ENCODE peak calls at places on chromosome 4, in ten cellular contexts. One of them, this sample, is unnamed.

GRCh38 chr4:136150046-136150445 is 1382.2 kb downstream of the PCDH18 start:
- DNase-seq in tibial nerve: no peak
- DNase-seq in H1: peak
- DNase-seq in A549: no peak
- DNase-seq in uterus: no peak
- DNase-seq in lower leg skin: no peak
- DNase-seq in GM12891: no peak
- DNase-seq in heart left ventricle: no peak
- DNase-seq in upper lobe of left lung: no peak
- DNase-seq in transverse colon: no peak
- DNase-seq in this sample: no peak

GRCh38 chr4:84837751-84838150 is 128.7 kb downstream of the WDFY3 start:
- DNase-seq in tibial nerve: no peak
- DNase-seq in H1: no peak
- DNase-seq in A549: no peak
- DNase-seq in uterus: no peak
- DNase-seq in lower leg skin: no peak
- DNase-seq in GM12891: no peak
- DNase-seq in heart left ventricle: no peak
- DNase-seq in upper lobe of left lung: no peak
- DNase-seq in transverse colon: no peak
- DNase-seq in this sample: no peak

GRCh38 chr4:26150948-26151347 is 169.9 kb upstream of the RBPJ start:
- DNase-seq in tibial nerve: no peak
- DNase-seq in H1: no peak
- DNase-seq in A549: no peak
- DNase-seq in uterus: no peak
- DNase-seq in lower leg skin: no peak
- DNase-seq in GM12891: no peak
- DNase-seq in heart left ventricle: no peak
- DNase-seq in upper lobe of left lung: no peak
- DNase-seq in transverse colon: no peak
- DNase-seq in this sample: no peak

GRCh38 chr4:138567696-138568095 is 325.5 kb upstream of the SLC7A11 start:
- DNase-seq in tibial nerve: no peak
- DNase-seq in H1: no peak
- DNase-seq in A549: no peak
- DNase-seq in uterus: no peak
- DNase-seq in lower leg skin: no peak
- DNase-seq in GM12891: no peak
- DNase-seq in heart left ventricle: no peak
- DNase-seq in upper lobe of left lung: no peak
- DNase-seq in transverse colon: no peak
- DNase-seq in this sample: no peak

GRCh38 chr4:8310306-8310705 is 40.8 kb downstream of the HTRA3 start:
- DNase-seq in tibial nerve: no peak
- DNase-seq in H1: no peak
- DNase-seq in A549: no peak
- DNase-seq in uterus: peak
- DNase-seq in lower leg skin: peak
- DNase-seq in GM12891: no peak
- DNase-seq in heart left ventricle: no peak
- DNase-seq in upper lobe of left lung: no peak
- DNase-seq in transverse colon: no peak
- DNase-seq in this sample: no peak

GRCh38 chr4:13906727-13907126 is 279.2 kb upstream of the BOD1L1 start:
- DNase-seq in tibial nerve: no peak
- DNase-seq in H1: no peak
- DNase-seq in A549: no peak
- DNase-seq in uterus: no peak
- DNase-seq in lower leg skin: no peak
- DNase-seq in GM12891: no peak
- DNase-seq in heart left ventricle: no peak
- DNase-seq in upper lobe of left lung: no peak
- DNase-seq in transverse colon: no peak
- DNase-seq in this sample: no peak

GRCh38 chr4:145148980-145149379 is 31.4 kb downstream of the OTUD4 start:
- DNase-seq in tibial nerve: no peak
- DNase-seq in H1: no peak
- DNase-seq in A549: no peak
- DNase-seq in uterus: no peak
- DNase-seq in lower leg skin: no peak
- DNase-seq in GM12891: no peak
- DNase-seq in heart left ventricle: no peak
- DNase-seq in upper lobe of left lung: no peak
- DNase-seq in transverse colon: no peak
- DNase-seq in this sample: no peak

GRCh38 chr4:78647272-78647671 is 95.7 kb downstream of the ANXA3 start:
- DNase-seq in tibial nerve: no peak
- DNase-seq in H1: no peak
- DNase-seq in A549: no peak
- DNase-seq in uterus: no peak
- DNase-seq in lower leg skin: no peak
- DNase-seq in GM12891: no peak
- DNase-seq in heart left ventricle: no peak
- DNase-seq in upper lobe of left lung: no peak
- DNase-seq in transverse colon: no peak
- DNase-seq in this sample: no peak

GRCh38 chr4:145099653-145100052 is 1.5 kb downstream of the ABCE1 start:
- DNase-seq in tibial nerve: no peak
- DNase-seq in H1: no peak
- DNase-seq in A549: no peak
- DNase-seq in uterus: no peak
- DNase-seq in lower leg skin: no peak
- DNase-seq in GM12891: no peak
- DNase-seq in heart left ventricle: no peak
- DNase-seq in upper lobe of left lung: no peak
- DNase-seq in transverse colon: no peak
- DNase-seq in this sample: peak

DNA sequence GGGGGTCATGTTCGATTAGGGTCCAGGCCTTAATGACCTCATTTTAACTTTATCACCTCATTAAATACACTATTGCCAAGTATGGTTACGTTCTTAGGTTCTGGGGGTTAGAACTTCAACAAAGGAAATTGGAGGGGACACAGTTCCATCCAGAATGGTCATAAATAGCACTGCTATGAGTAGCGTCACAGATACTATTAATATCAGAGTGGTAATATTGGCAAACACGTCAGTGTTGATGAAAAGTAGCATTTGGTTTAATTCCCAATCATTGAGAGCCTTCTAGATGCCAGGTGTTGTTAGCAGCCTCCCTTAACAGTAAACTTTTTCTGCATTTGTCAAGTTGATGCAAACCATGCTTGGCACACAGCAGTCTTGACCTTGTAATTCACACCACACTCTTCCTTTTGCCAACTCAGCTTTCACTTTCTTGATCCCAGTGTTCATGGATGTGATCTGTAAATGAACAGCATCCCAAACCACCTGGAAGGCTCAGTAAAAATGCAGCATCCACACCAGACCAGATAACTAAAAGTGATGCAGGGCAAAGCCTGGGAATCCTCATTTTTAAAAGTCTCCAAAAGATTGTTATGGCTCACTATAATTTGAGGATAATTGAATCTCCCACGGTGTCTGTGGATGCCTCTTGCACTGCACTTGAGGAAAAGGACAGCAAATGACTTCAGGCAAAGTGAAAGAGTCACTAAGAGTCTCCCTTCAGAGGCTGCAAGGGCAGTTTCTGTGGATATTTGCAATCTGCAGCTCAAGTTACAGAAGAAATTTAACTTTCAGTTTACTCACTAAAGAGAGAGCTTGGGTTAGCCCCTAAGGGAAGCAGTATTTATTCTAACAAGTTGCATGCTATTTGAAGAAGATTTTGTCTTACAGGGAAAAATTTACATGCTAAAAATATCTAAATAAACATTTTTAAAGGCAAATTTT is 912.3 kb upstream of the TENM3 start:
- DNase-seq in tibial nerve: no peak
- DNase-seq in H1: no peak
- DNase-seq in A549: no peak
- DNase-seq in uterus: no peak
- DNase-seq in lower leg skin: no peak
- DNase-seq in GM12891: no peak
- DNase-seq in heart left ventricle: no peak
- DNase-seq in upper lobe of left lung: no peak
- DNase-seq in transverse colon: no peak
- DNase-seq in this sample: no peak
- TF ChIP-seq POLR2A in tibial nerve: no peak
- TF ChIP-seq POLR2A in H1: no peak
- TF ChIP-seq POLR2A in A549: no peak
- TF ChIP-seq POLR2A in uterus: no peak
- TF ChIP-seq POLR2A in lower leg skin: no peak
- TF ChIP-seq POLR2A in GM12891: no peak
- TF ChIP-seq POLR2A in heart left ventricle: no peak
- TF ChIP-seq POLR2A in upper lobe of left lung: no peak
- TF ChIP-seq POLR2A in transverse colon: no peak
- TF ChIP-seq POLR2A in this sample: no peak

DNA sequence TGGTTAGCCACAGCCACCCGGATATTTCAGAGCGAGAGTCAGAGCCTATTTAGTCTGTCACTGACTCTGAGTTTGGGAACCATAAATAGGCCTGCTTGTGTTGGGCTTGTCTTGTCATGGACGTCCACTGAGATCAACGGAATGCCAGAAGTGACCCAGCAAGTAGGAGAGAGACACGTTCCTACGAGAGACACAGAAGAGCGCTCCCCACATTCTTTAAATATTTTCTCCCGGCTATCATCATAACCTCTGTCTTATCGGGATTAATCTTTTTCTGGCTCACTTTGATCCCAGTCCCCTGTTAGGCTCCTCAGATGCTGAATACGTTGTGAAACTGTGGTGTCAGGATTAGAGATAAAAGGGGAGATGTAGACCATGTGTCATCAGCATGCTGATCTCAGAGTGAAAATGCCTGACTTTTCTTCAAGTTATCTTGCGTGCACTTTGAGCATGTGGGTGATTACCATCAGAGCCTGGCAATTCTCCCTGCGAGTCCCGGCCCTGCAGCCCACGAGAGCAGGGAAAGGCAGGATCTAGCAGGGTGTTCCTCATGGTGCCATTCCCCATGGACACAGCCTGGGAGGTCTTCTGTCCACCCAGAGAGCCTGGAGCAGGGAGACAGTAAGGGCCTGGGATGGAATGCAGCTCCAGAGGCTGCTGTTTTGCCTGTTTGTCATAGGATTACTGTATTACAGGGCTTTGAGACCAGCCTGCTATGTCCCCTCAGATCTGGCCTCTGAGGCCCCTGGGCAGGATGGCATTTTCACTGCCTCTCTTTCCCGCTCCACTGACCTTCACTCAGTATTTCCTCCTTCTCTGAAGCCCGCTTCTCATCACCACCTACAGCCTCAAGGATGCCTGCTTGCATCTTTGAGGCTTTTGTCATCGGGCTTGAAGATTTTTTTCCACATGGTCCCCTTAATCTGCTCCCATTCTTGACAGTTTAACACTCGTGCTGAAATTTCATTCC is 2.8 kb upstream of the TENM3 start:
- DNase-seq in tibial nerve: no peak
- DNase-seq in H1: no peak
- DNase-seq in A549: peak
- DNase-seq in uterus: peak
- DNase-seq in lower leg skin: no peak
- DNase-seq in GM12891: no peak
- DNase-seq in heart left ventricle: no peak
- DNase-seq in upper lobe of left lung: no peak
- DNase-seq in transverse colon: no peak
- DNase-seq in this sample: no peak
- TF ChIP-seq POLR2A in tibial nerve: no peak
- TF ChIP-seq POLR2A in H1: no peak
- TF ChIP-seq POLR2A in A549: no peak
- TF ChIP-seq POLR2A in uterus: no peak
- TF ChIP-seq POLR2A in lower leg skin: no peak
- TF ChIP-seq POLR2A in GM12891: no peak
- TF ChIP-seq POLR2A in heart left ventricle: no peak
- TF ChIP-seq POLR2A in upper lobe of left lung: no peak
- TF ChIP-seq POLR2A in transverse colon: no peak
- TF ChIP-seq POLR2A in this sample: no peak

GRCh38 chr4:164956766-164957643 is 20.5 kb downstream of the TRIM61 start:
- DNase-seq in tibial nerve: peak
- DNase-seq in H1: peak
- DNase-seq in A549: peak
- DNase-seq in uterus: peak
- DNase-seq in lower leg skin: peak
- DNase-seq in GM12891: peak
- DNase-seq in heart left ventricle: peak
- DNase-seq in upper lobe of left lung: peak
- DNase-seq in transverse colon: peak
- DNase-seq in this sample: peak
- TF ChIP-seq POLR2A in tibial nerve: peak
- TF ChIP-seq POLR2A in H1: no peak
- TF ChIP-seq POLR2A in A549: peak
- TF ChIP-seq POLR2A in uterus: no peak
- TF ChIP-seq POLR2A in lower leg skin: no peak
- TF ChIP-seq POLR2A in GM12891: peak
- TF ChIP-seq POLR2A in heart left ventricle: no peak
- TF ChIP-seq POLR2A in upper lobe of left lung: no peak
- TF ChIP-seq POLR2A in transverse colon: no peak
- TF ChIP-seq POLR2A in this sample: no peak

DNA sequence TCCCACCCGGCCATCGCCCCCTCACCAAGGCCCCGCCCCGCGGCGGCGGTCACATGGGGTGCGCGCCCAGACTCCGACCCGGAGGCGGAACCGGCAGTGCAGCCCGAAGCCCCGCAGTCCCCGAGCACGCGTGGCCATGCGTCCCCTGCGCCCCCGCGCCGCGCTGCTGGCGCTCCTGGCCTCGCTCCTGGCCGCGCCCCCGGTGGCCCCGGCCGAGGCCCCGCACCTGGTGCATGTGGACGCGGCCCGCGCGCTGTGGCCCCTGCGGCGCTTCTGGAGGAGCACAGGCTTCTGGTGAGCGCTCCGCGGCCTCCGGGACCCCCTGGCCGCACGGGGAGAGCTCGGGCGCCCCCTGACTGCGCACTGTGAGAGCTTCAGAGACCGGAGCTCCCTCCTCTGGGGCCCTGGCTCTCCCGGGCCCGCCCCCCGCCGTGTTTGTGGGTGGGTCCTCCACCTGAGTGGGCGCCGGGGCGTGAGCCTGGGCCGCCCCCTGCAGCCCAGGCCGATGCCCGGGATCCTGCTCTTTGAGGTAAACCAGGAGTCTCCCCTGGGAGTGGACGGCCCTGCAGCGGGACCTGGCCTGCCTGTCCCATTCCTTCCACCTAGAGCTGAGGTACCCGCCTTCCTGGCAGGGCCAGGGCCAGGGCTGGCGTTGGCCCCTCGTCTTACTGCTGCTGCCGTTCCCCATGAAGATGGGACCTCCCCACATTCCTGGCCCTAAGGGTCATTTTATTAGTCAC is at the start of gene IDUA:
- DNase-seq in tibial nerve: peak
- DNase-seq in H1: no peak
- DNase-seq in A549: peak
- DNase-seq in uterus: peak
- DNase-seq in lower leg skin: peak
- DNase-seq in GM12891: peak
- DNase-seq in heart left ventricle: peak
- DNase-seq in upper lobe of left lung: peak
- DNase-seq in transverse colon: peak
- DNase-seq in this sample: peak
- TF ChIP-seq POLR2A in tibial nerve: no peak
- TF ChIP-seq POLR2A in H1: no peak
- TF ChIP-seq POLR2A in A549: peak
- TF ChIP-seq POLR2A in uterus: no peak
- TF ChIP-seq POLR2A in lower leg skin: no peak
- TF ChIP-seq POLR2A in GM12891: no peak
- TF ChIP-seq POLR2A in heart left ventricle: peak
- TF ChIP-seq POLR2A in upper lobe of left lung: no peak
- TF ChIP-seq POLR2A in transverse colon: no peak
- TF ChIP-seq POLR2A in this sample: peak